ENCODE peak calls at places on chromosomes 3 and 15, in six cellular contexts. A is NB4, P is ovary, S is HepG2, U is H54, Y is transverse colon. I is an unnamed sample.

GRCh38 chr15:71278989-71279756 is 163.9 kb downstream of the THSD4 start:
- DNase-seq in A (peak), P (no peak), S (peak), U (no peak), Y (peak), I (peak)

GRCh38 chr15:48721061-48721810 is 75.7 kb upstream of the FBN1 start:
- DNase-seq in A (no peak), P (no peak), S (no peak), U (no peak), Y (no peak), I (no peak)

GRCh38 chr3:45275006-45275704 is 49.1 kb upstream of the TMEM158 start:
- DNase-seq in A (no peak), P (no peak), S (no peak), U (no peak), Y (no peak), I (no peak)

GRCh38 chr3:113485161-113485609 is 29.8 kb downstream of the SPICE1 start:
- DNase-seq in A (no peak), P (no peak), S (peak), U (no peak), Y (peak), I (no peak)

GRCh38 chr3:16604887-16605602 is at the start of gene DAZL:
- DNase-seq in A (no peak), P (no peak), S (no peak), U (no peak), Y (no peak), I (no peak)

GRCh38 chr3:144415492-144415891 is 443.9 kb downstream of the DIPK2A start:
- DNase-seq in A (no peak), P (no peak), S (no peak), U (no peak), Y (no peak), I (no peak)

GRCh38 chr3:42185044-42185443 is 80.9 kb downstream of the CCK start:
- DNase-seq in A (no peak), P (no peak), S (no peak), U (peak), Y (peak), I (no peak)

GRCh38 chr15:84800365-84800806 is 16.8 kb upstream of the ALPK3 start:
- DNase-seq in A (no peak), P (no peak), S (no peak), U (no peak), Y (no peak), I (no peak)

GRCh38 chr15:31489801-31490646 is 163.4 kb downstream of the KLF13 start:
- DNase-seq in A (peak), P (no peak), S (peak), U (peak), Y (peak), I (no peak)

GRCh38 chr15:61195116-61196002 is 33.7 kb downstream of the RORA start:
- DNase-seq in A (peak), P (no peak), S (peak), U (peak), Y (no peak), I (no peak)

GRCh38 chr3:50559702-50560101 is 7.8 kb downstream of the C3orf18 start:
- DNase-seq in A (no peak), P (no peak), S (no peak), U (no peak), Y (no peak), I (peak)

GRCh38 chr15:57153140-57153539 is 223.2 kb upstream of the CGNL1 start:
- DNase-seq in A (peak), P (no peak), S (no peak), U (no peak), Y (no peak), I (no peak)

GRCh38 chr3:129644836-129645235 is 38.4 kb upstream of the PLXND1 start:
- DNase-seq in A (no peak), P (no peak), S (no peak), U (no peak), Y (no peak), I (no peak)

GRCh38 chr3:110254591-110254990 is 817.0 kb upstream of the NECTIN3 start:
- DNase-seq in A (no peak), P (no peak), S (no peak), U (no peak), Y (no peak), I (no peak)

GRCh38 chr3:185337231-185337816 is 25.6 kb upstream of the MAP3K13 start:
- DNase-seq in A (no peak), P (no peak), S (peak), U (no peak), Y (no peak), I (no peak)

GRCh38 chr3:115513411-115513800 is 109.9 kb upstream of the GAP43 start:
- DNase-seq in A (no peak), P (no peak), S (no peak), U (no peak), Y (no peak), I (no peak)

GRCh38 chr3:22091329-22091728 is 340.3 kb upstream of the ZNF385D start:
- DNase-seq in A (no peak), P (no peak), S (no peak), U (no peak), Y (no peak), I (no peak)

GRCh38 chr3:155560135-155560534 is 184.7 kb downstream of the PLCH1 start:
- DNase-seq in A (no peak), P (no peak), S (no peak), U (no peak), Y (no peak), I (no peak)

GRCh38 chr3:153399636-153400035 is 237.6 kb downstream of the RAP2B start:
- DNase-seq in A (no peak), P (no peak), S (no peak), U (no peak), Y (no peak), I (no peak)

GRCh38 chr3:176663376-176663775 is 533.9 kb downstream of the TBL1XR1 start:
- DNase-seq in A (no peak), P (no peak), S (no peak), U (no peak), Y (no peak), I (no peak)

DNA sequence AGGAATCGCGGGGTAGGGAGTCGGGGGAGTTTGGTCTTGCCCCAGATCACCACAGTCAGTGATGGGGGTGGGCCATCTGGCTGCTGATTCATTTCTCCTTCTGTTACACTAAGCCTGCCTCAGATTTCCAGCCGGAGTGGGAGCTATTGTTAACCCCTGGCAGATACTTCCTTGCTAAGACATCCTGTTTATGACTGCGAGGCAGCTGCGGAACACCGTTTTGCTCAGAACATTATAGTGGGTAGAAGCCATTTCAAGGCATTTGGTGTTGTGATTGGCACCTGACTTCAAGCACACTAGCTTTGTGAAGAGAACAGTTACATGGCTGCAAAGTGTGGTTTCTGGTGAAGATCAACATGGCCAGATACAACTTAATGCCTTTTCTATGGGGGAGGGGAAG is 73.8 kb downstream of the FLNB start:
- DNase-seq in A (peak), P (no peak), S (no peak), U (no peak), Y (no peak), I (peak)
- TF ChIP-seq POLR2A in A (no peak), P (no peak), S (no peak), U (no peak), Y (no peak), I (no peak)

GRCh38 chr15:43775411-43775965 is 1.3 kb downstream of the ELL3 start:
- DNase-seq in A (peak), P (peak), S (peak), U (no peak), Y (peak), I (peak)
- TF ChIP-seq POLR2A in A (no peak), P (no peak), S (peak), U (no peak), Y (peak), I (no peak)

GRCh38 chr15:88625943-88626741 is 5.0 kb downstream of the AEN start:
- DNase-seq in A (no peak), P (no peak), S (no peak), U (no peak), Y (no peak), I (no peak)

GRCh38 chr15:88629071-88629470 is 7.9 kb downstream of the AEN start:
- DNase-seq in A (no peak), P (no peak), S (no peak), U (no peak), Y (no peak), I (no peak)

GRCh38 chr15:88630141-88630721 is 8.6 kb upstream of the ISG20 start:
- DNase-seq in A (no peak), P (no peak), S (no peak), U (peak), Y (peak), I (no peak)

GRCh38 chr15:88627463-88627862 is 6.3 kb downstream of the AEN start:
- DNase-seq in A (no peak), P (no peak), S (no peak), U (no peak), Y (peak), I (no peak)

DNA sequence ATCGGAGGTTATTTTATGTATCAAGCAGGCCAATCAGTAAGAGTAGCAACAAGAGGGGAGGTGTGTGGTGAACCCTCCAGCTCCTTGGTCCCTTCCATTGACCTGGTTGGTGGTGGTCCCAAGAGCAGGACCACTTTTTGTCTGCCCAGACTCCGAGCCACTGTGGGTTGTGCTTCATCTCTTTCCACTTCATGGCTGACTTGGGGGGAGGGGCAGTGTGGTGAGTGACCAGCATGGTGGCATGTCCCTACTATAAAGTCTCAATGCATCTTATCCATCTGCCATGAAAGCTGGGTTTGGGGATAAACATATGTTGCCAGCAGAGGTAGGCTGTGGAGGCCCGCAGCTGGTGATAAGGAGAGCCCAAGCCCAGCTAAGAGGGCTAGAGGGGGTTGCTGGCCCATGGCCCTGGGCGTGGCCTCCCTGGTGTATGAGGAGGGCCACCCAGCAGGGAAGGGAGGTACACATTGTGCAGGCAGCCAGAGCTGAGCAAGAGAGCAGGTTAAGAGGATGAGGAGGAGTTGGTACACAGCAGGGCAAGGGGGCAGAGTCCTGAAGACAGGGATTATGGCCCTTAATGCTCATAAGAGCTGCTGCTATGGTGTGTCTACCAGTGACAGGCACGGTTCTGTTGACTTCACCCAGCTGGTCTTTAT is 7.0 kb downstream of the AEN start:
- DNase-seq in A (no peak), P (no peak), S (no peak), U (no peak), Y (no peak), I (no peak)
- TF ChIP-seq POLR2A in A (no peak), P (no peak), S (peak), U (no peak), Y (no peak), I (no peak)

DNA sequence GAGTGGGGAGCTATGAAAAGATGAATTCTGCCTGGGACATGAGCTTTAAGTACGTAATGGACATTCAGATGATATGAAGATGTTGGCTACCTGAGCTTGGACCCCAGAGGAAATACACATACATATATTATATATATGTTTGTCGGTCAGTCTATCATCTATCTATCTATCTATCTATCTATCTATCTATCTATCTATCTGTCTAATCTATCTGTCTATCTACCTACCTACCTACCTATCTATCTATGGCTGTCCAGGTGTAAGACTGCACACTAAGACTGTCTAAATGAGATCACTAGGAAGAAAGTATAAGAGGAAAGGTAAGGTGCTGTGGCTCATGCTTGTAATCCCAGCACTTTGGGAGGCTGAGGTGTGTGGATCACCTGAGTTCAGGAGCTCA is 18.2 kb upstream of the CELF6 start:
- DNase-seq in A (no peak), P (no peak), S (no peak), U (no peak), Y (no peak), I (no peak)
- TF ChIP-seq POLR2A in A (no peak), P (no peak), S (no peak), U (no peak), Y (no peak), I (no peak)

DNA sequence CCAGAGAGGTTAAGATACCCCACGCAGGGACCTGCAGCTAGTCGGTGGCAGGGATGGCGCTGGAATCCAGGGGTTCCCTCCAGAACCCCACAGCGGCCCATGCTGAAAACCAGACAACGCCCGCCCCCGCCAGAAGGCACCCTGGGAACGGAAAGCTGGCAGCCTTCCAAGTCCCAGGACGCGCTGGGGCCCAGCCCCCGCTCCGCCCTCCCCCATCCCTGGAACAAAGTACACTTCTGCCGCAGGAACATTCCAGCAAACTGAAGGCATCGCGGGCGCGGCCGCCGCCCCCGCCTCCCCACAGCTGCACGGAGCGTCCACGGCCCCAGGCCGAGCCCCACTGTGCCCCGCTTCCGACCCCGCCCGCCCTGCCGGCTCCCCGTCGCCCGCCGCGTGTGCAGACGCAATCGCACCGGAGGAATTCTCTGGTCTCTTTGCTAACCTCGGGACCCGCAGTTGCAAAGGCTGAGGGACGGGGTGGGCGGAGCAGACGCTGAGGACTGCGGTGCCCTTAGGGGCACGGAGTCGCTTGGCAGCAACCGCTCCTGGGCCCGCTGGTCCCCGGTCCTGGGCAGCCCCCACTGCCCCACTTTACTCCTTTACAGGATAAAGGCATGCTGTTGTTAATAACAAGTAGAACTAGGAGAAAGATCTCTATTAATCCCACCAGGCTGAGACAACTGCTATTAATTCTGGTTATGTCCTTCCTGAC is 44.8 kb upstream of the RNU6-1 start:
- DNase-seq in A (peak), P (peak), S (peak), U (peak), Y (peak), I (peak)
- TF ChIP-seq POLR2A in A (peak), P (no peak), S (peak), U (no peak), Y (peak), I (peak)

DNA sequence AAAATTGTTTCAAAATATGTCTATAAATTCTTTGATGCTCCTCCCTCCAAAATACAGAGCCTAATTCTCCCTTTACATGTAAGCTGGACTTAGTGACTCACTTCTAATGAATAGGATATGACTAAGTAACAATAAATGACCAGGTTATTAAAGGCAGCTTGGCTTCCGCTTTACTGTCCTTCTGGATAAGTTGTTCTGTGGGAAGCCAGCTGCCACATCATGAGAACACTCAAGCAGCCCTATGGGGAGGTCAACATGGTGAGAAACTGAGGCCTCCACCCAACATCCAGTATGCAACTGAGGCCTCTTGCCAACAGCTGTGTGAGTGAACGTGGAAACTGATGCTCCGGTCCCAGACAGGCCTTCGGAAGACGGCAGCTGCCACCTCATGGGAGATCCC is 247.3 kb upstream of the CHRM5 start:
- DNase-seq in A (no peak), P (no peak), S (no peak), U (no peak), Y (no peak), I (no peak)
- TF ChIP-seq POLR2A in A (no peak), P (no peak), S (no peak), U (no peak), Y (no peak), I (no peak)

GRCh38 chr15:100147828-100148227 is 193.9 kb downstream of the ADAMTS17 start:
- DNase-seq in A (no peak), P (no peak), S (no peak), U (no peak), Y (no peak), I (no peak)
- TF ChIP-seq POLR2A in A (no peak), P (no peak), S (no peak), U (no peak), Y (no peak), I (no peak)

GRCh38 chr3:133573054-133573628 is 345 bp upstream of the CDV3 start:
- DNase-seq in A (peak), P (peak), S (peak), U (peak), Y (peak), I (peak)
- TF ChIP-seq POLR2A in A (peak), P (peak), S (peak), U (peak), Y (peak), I (no peak)

GRCh38 chr15:59300618-59301139 is 72.0 kb downstream of the MYO1E start:
- DNase-seq in A (no peak), P (peak), S (no peak), U (no peak), Y (peak), I (peak)

GRCh38 chr15:59298876-59299275 is 73.8 kb downstream of the MYO1E start:
- DNase-seq in A (no peak), P (no peak), S (no peak), U (no peak), Y (no peak), I (no peak)

GRCh38 chr15:59299919-59300617 is 72.6 kb downstream of the MYO1E start:
- DNase-seq in A (peak), P (no peak), S (no peak), U (peak), Y (peak), I (peak)

GRCh38 chr15:59296181-59296617 is 76.5 kb downstream of the MYO1E start:
- DNase-seq in A (no peak), P (no peak), S (no peak), U (no peak), Y (no peak), I (no peak)

DNA sequence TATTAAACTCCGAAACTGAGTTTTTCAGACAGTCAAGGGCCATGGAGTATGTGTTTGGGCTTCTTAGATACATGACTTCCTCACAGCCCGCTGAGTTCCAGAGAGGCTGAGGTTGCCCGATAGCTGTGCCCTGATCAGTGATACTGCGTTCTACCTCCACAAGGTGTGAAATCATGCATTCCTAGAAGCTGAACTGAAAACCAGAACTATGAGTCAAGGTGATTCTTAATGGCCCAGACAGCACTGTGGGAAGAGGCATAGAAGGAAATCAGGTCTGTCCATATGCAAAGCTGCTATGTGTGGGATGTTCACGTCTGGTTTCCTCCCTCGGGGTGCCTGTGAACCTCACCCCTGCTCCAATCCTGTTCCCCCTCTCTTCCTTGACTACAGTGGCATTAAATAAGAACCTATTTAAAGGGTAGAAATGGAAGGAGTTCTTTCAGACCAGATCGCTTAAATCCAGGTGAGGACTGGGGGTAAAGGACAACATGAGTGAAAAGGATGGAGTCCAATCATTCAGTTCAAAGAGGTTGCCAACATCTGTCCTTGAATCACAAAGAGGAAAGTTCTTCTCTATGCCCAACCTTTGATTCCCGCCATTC is 74.3 kb downstream of the MYO1E start:
- DNase-seq in A (no peak), P (no peak), S (no peak), U (no peak), Y (no peak), I (no peak)
- TF ChIP-seq POLR2A in A (no peak), P (no peak), S (no peak), U (no peak), Y (no peak), I (no peak)

GRCh38 chr3:37202035-37202434 is 27.7 kb upstream of the LRRFIP2 start:
- DNase-seq in A (no peak), P (no peak), S (no peak), U (no peak), Y (no peak), I (no peak)

GRCh38 chr3:37198547-37198946 is 24.2 kb upstream of the LRRFIP2 start:
- DNase-seq in A (no peak), P (no peak), S (no peak), U (no peak), Y (no peak), I (no peak)

GRCh38 chr3:37197810-37198371 is 23.5 kb upstream of the LRRFIP2 start:
- DNase-seq in A (no peak), P (no peak), S (no peak), U (no peak), Y (no peak), I (no peak)

GRCh38 chr3:37198996-37199395 is 24.6 kb upstream of the LRRFIP2 start:
- DNase-seq in A (no peak), P (no peak), S (no peak), U (no peak), Y (no peak), I (no peak)

DNA sequence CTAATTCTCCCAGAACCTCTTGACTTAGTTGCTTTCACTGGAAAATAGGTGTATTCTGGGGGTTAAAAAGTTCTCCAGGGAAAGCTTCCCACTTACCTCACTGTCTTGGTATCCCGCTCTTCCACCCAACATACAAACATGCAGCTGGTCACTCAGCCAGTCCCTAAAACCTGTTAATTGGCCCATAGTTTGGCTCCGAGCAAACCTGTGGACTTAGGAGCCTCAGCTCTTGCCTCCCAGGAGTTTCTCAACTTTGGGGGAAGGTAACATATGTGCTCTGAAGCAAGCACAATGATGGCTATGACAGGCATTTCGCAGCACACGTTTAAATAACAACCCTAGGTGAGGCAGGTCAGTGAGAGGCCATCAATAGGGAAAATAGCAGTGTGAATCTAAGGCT is 25.8 kb upstream of the LRRFIP2 start:
- DNase-seq in A (no peak), P (no peak), S (no peak), U (no peak), Y (no peak), I (no peak)
- TF ChIP-seq POLR2A in A (no peak), P (no peak), S (no peak), U (no peak), Y (no peak), I (no peak)